ENCODE peak calls at places on chromosomes 4 and X, in eight cellular contexts. G is NT2/D1, H is H9, J is Karpas-422, X is HCT116, W is mesendoderm, T is IMR-90, F is SK-N-SH. O is an unnamed sample.

GRCh38 chr4:52635130-52635529 is 24.0 kb downstream of the USP46 start:
- DNase-seq in W (no peak), J (no peak), T (peak; percentile 28), G (no peak), F (no peak), X (no peak), H (no peak), O (no peak)

GRCh38 chr4:140099993-140100392 is 54.0 kb downstream of the MAML3 start:
- DNase-seq in J (no peak), X (no peak), W (no peak), F (peak; percentile 59), T (peak; percentile 28), G (no peak), H (no peak), O (no peak)

GRCh38 chr4:10080874-10081606 is 35.6 kb downstream of the WDR1 start:
- DNase-seq in J (no peak), W (no peak), G (no peak), T (no peak), X (no peak), H (no peak), F (peak; percentile 30), O (no peak)

GRCh38 chr4:65508169-65508568 is 162.1 kb downstream of the EPHA5 start:
- DNase-seq in T (peak; percentile 16), F (no peak), H (no peak), W (no peak), J (no peak), G (no peak), X (no peak), O (peak; percentile 23)

GRCh38 chr4:139042981-139043460 is 27.4 kb downstream of the NOCT start:
- DNase-seq in F (no peak), T (peak; percentile 32), J (no peak), X (no peak), G (no peak), H (no peak), W (no peak), O (no peak)

GRCh38 chr4:15006416-15007024 is 4.2 kb downstream of the CPEB2 start:
- DNase-seq in T (peak; percentile 18), G (no peak), W (no peak), F (no peak), X (no peak), H (no peak), J (peak; percentile 63), O (no peak)

GRCh38 chr4:8176547-8177399 is 18.2 kb upstream of the ABLIM2 start:
- DNase-seq in T (peak; percentile 52), H (peak; percentile 84), J (peak; percentile 75), X (peak; percentile 19), F (peak; percentile 89), G (peak; percentile 40), W (peak; percentile 82), O (no peak)

GRCh38 chr4:185381794-185382193 is 13.9 kb downstream of the LRP2BP start:
- DNase-seq in G (no peak), F (no peak), X (no peak), T (peak; percentile 24), J (no peak), W (no peak), H (no peak), O (no peak)

GRCh38 chr4:54539500-54540029 is 118.2 kb upstream of the KIT start:
- DNase-seq in T (peak; percentile 46), X (no peak), J (no peak), W (peak; percentile 84), F (peak; percentile 87), H (peak; percentile 83), G (peak; percentile 16), O (no peak)

GRCh38 chrX:68929332-68930150 is 100.7 kb downstream of the EFNB1 start:
- DNase-seq in X (peak; percentile 18), F (no peak), G (no peak), J (no peak), T (peak; percentile 85), W (peak; percentile 16), H (no peak), O (peak; percentile 40)

GRCh38 chr4:186725422-186726149 is 1.9 kb upstream of the FAT1 start:
- DNase-seq in F (peak; percentile 76), H (peak; percentile 70), G (no peak), X (peak; percentile 64), J (no peak), T (peak; percentile 88), W (peak; percentile 76), O (no peak)

GRCh38 chr4:75511841-75512240 is 2.4 kb downstream of the RCHY1 start:
- DNase-seq in F (no peak), J (no peak), X (no peak), G (no peak), H (no peak), T (no peak), W (peak; percentile 19), O (no peak)

GRCh38 chr4:56531149-56531770 is 25.7 kb downstream of the ARL9 start:
- DNase-seq in W (no peak), T (no peak), J (no peak), X (no peak), H (no peak), F (no peak), G (no peak), O (no peak)

GRCh38 chr4:73661646-73662119 is 41.4 kb upstream of the RASSF6 start:
- DNase-seq in X (no peak), J (no peak), F (no peak), W (peak; percentile 11), H (no peak), T (peak; percentile 99), G (no peak), O (peak; percentile 94)

GRCh38 chr4:101279377-101279871 is 67.9 kb downstream of the PPP3CA start:
- DNase-seq in F (peak; percentile 17), H (no peak), T (peak; percentile 97), X (no peak), G (no peak), W (peak; percentile 69), J (no peak), O (no peak)

GRCh38 chrX:51144828-51145442 is 187.7 kb upstream of the NUDT10 start:
- DNase-seq in X (no peak), J (peak; percentile 84), T (peak; percentile 10), H (peak; percentile 51), G (peak; percentile 67), F (peak; percentile 48), W (peak; percentile 86), O (no peak)

GRCh38 chr4:35151816-35152572 is 1092.3 kb downstream of the ARAP2 start:
- DNase-seq in F (peak; percentile 20), T (no peak), G (peak; percentile 1), H (peak; percentile 55), X (peak; percentile 29), J (no peak), W (peak; percentile 55), O (no peak)

GRCh38 chr4:59728496-59728895 is 1471.6 kb upstream of the ADGRL3 start:
- DNase-seq in W (no peak), X (no peak), T (no peak), J (no peak), F (no peak), G (no peak), H (no peak), O (no peak)
- H3K9ac ChIP-seq in W (no peak overlapping the region), X (no peak overlapping the region), T (no peak overlapping the region), J (no peak overlapping the region), F (no peak overlapping the region), G (no peak overlapping the region), H (no peak overlapping the region), O (no peak overlapping the region)

DNA sequence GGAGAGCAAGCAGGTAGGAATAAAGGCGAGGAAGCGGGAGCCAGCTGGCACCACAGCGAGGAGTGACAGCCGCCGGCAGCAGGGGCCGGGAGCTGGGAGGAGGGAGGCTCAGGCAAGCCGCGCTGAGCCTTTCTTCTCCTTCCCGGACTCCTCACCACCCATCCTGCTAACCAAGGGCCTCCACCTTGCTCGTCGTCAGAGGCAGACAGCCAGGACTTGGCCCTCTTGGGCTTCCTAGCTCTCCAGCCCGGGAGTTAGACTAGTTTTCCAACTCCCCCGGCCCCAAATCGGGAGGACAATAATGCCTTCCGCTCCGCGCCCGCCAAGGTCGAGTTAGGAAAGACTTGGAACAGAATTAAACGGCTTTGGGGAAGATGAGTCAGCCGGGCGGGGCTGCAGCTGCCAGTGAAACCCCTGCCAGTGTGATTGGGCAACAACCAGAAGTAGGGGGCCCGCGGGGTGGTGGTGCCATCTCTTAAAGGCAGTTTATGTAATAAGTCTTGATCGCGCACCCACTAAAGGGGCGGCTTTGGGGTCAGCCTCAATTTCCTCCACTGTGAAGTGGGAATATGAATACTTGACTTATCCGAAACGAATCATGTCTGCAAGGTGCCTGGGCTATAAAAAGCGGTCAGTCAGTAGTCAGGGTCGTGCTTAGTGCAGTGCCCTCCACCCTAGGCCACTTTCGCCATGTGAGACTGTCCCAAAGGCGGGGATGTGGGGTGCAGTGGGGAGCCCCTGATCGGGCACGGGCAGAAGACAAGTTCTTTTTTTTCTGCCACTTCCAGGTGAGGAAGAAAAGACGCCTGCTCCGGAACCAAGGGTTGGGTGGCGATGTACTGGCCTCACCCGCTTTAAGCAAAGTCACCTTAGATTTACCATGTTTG is 6.7 kb upstream of the HSD17B10 start:
- DNase-seq in W (no peak), T (peak; percentile 34), G (no peak), J (no peak), H (peak; percentile 36), F (peak; percentile 27), X (no peak), O (no peak)
- H3K9ac ChIP-seq in W (peak overlapping the region; percentile 54), T (peak overlapping the region; percentile 49), G (peak overlapping the region; percentile 72), J (peak overlapping the region; percentile 59), H (no peak overlapping the region), F (no peak overlapping the region), X (peak overlapping the region; percentile 62), O (peak overlapping the region; percentile 69)

GRCh38 chr4:24853142-24853541 is 57.8 kb downstream of the SOD3 start:
- DNase-seq in X (no peak), T (peak; percentile 40), F (no peak), J (no peak), W (no peak), G (no peak), H (no peak), O (no peak)

GRCh38 chr4:24855741-24856140 is 57.1 kb downstream of the CCDC149 start:
- DNase-seq in T (no peak), J (no peak), F (no peak), H (no peak), W (peak; percentile 11), G (no peak), X (no peak), O (no peak)

GRCh38 chr4:24858550-24858949 is 54.3 kb downstream of the CCDC149 start:
- DNase-seq in F (no peak), H (no peak), J (no peak), W (no peak), G (no peak), T (no peak), X (no peak), O (no peak)

GRCh38 chr4:24857996-24858395 is 54.8 kb downstream of the CCDC149 start:
- DNase-seq in W (no peak), J (no peak), F (no peak), G (no peak), T (peak; percentile 78), X (no peak), H (no peak), O (no peak)

DNA sequence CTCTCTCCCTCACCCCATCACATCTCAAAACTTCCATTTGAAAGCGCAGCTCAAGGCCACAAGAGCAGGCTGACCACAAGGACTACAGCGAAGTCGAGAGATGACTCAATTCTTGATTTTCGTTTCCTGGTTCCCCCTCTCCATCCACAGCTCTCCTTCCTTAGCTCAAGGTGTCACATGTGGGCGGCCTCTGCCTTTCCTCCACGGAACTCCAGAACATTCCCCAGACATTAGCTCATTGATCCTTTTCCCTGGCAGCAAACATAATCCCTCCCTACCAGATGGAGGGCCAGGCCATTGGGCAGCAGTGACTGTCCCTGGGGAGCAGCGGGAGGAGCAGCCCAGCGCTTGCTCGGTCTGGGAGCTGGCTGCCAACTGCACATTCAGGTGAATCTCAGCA is 56.3 kb downstream of the CCDC149 start:
- DNase-seq in G (peak; percentile 9), H (no peak), X (no peak), W (peak; percentile 87), J (no peak), F (peak; percentile 7), T (peak; percentile 67), O (no peak)
- H3K9ac ChIP-seq in G (no peak overlapping the region), H (no peak overlapping the region), X (no peak overlapping the region), W (no peak overlapping the region), J (no peak overlapping the region), F (no peak overlapping the region), T (no peak overlapping the region), O (no peak overlapping the region)

GRCh38 chrX:110244951-110245480 is 72.9 kb downstream of the AMMECR1 start:
- DNase-seq in W (no peak), X (no peak), H (no peak), J (no peak), F (no peak), T (peak; percentile 4), G (no peak), O (no peak)
- H3K9ac ChIP-seq in W (no peak overlapping the region), X (no peak overlapping the region), H (peak overlapping the region; percentile 13), J (no peak overlapping the region), F (no peak overlapping the region), T (no peak overlapping the region), G (no peak overlapping the region), O (no peak overlapping the region)